ENCODE peak calls at places on chromosomes 4 and X, in nine cellular contexts. O, L, B, N, X, U, H, P and R are unnamed samples.

GRCh38 chr4:5755161-5755560 is 44.2 kb downstream of the EVC start:
- DNase-seq in O (no peak), L (no peak), B (no peak), N (no peak), X (no peak), U (no peak), H (no peak), P (no peak), R (no peak)

GRCh38 chrX:154815274-154815818 is 10.1 kb upstream of the MPP1 start:
- DNase-seq in O (no peak), L (peak; percentile 86), B (no peak), N (no peak), X (no peak), U (no peak), H (no peak), P (no peak), R (no peak)

GRCh38 chr4:77877167-77877566 is 14.5 kb downstream of the MRPL1 start:
- DNase-seq in O (no peak), L (no peak), B (no peak), N (no peak), X (no peak), U (no peak), H (no peak), P (no peak), R (no peak)

GRCh38 chrX:12686324-12686723 is 104.9 kb upstream of the PRPS2 start:
- DNase-seq in O (no peak), L (no peak), B (no peak), N (no peak), X (no peak), U (no peak), H (no peak), P (no peak), R (no peak)

GRCh38 chr4:163681208-163681821 is 186.8 kb downstream of the TMA16 start:
- DNase-seq in O (peak; percentile 33), L (peak; percentile 28), B (no peak), N (no peak), X (peak; percentile 22), U (peak; percentile 63), H (no peak), P (peak; percentile 52), R (no peak)

GRCh38 chrX:37998586-37999267 is 7.6 kb upstream of the SYTL5 start:
- DNase-seq in O (no peak), L (peak; percentile 80), B (peak; percentile 75), N (no peak), X (no peak), U (no peak), H (no peak), P (no peak), R (no peak)

GRCh38 chrX:150847088-150847487 is 51.4 kb downstream of the CD99L2 start:
- DNase-seq in O (no peak), L (no peak), B (no peak), N (no peak), X (no peak), U (no peak), H (no peak), P (no peak), R (no peak)

GRCh38 chr4:44725166-44725565 is 1.2 kb downstream of the GNPDA2 start:
- DNase-seq in O (no peak), L (peak; percentile 5), B (peak; percentile 20), N (no peak), X (no peak), U (no peak), H (no peak), P (no peak), R (no peak)

GRCh38 chr4:183727482-183727881 is 68.4 kb downstream of the TRAPPC11 start:
- DNase-seq in O (no peak), L (no peak), B (no peak), N (no peak), X (no peak), U (no peak), H (no peak), P (no peak), R (no peak)

GRCh38 chr4:183723561-183724228 is 64.6 kb downstream of the TRAPPC11 start:
- DNase-seq in O (no peak), L (no peak), B (no peak), N (no peak), X (no peak), U (no peak), H (no peak), P (no peak), R (no peak)

GRCh38 chr4:183718876-183719275 is 59.8 kb downstream of the TRAPPC11 start:
- DNase-seq in O (no peak), L (no peak), B (peak; percentile 32), N (no peak), X (no peak), U (no peak), H (no peak), P (no peak), R (no peak)

GRCh38 chr4:183721207-183722081 is 62.4 kb downstream of the TRAPPC11 start:
- DNase-seq in O (no peak), L (peak; percentile 41), B (no peak), N (peak; percentile 66), X (no peak), U (peak; percentile 87), H (peak; percentile 69), P (peak; percentile 80), R (peak; percentile 48)

DNA sequence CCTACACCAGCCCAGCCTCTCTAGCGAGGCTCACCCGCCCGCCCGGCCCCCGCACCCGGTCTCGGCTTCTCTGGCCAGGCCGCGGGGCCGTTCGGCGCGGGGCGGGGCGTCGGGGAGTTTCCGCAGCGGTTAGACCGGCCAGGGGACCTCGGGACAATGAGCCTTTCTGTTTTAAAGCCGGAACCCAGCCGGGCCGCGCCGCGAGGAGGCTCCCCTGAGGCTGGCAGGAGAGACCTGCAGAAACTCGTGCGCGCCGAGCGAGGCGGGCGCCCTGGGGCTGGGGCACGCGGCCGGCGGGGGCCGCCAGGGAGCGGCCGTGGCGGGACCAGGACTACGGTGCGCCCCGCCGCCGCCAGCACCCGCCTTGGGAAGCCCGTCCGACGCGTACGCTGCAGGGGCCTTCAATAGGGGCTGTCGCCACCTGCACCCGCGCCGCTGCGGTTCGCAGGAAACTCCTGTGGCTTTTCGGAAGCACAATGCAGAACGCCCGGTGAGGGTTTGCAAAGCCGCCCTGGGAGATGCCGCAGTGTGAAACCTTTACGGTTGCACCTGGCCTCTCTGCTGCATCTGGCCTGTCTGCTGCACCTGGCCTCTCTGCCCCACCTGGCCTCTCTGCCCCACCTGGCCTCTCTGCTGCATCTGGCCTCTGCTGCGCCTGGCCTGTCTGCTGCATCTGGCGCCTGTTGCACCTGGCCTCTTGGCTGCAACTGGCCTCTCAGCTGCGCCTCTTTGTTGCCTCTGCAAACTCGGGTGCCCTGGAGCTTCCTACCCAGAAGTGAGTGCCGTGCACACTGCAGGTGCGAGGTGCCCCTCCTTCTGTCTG is 63.9 kb downstream of the TRAPPC11 start:
- DNase-seq in O (peak; percentile 78), L (peak; percentile 4), B (peak; percentile 75), N (peak; percentile 52), X (no peak), U (peak; percentile 90), H (peak; percentile 69), P (peak; percentile 90), R (peak; percentile 44)
- H3K4me3 ChIP-seq in O (peak overlapping the region; percentile 63), L (peak overlapping the region; percentile 49), B (no peak overlapping the region), N (peak overlapping the region; percentile 70), X (peak overlapping the region; percentile 32), U (peak overlapping the region; percentile 70), H (peak overlapping the region; percentile 64), P (peak overlapping the region; percentile 43), R (peak overlapping the region; percentile 20)

DNA sequence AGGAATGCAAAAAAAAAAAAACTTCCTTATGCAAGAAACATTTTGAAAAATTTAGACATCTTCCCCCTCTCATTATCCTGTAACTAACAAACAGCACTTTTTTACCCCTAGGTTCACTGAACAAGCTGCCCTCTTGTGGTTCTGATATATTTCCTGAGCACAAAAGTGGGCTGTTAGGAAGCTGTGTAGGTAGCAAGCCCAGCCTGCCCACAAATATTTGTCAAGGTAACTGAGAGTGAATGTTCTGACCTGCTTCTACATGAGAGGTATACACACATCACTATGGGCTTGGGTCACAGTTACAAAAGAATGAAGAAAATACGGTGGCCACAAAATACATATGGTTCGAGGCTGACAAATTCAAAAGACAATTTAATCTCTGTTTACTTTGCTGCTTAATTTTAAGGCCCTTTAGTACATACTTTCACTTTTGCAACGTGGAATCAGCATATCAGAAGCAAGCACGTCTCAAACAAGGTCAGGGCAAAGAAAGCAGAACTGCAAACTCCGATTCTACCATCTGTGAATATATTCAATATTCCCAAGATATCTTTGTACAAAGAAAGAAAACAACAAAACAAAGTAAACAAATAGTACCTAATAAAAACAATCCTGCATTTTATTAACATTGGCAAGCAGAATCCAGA is 78.6 kb downstream of the RBM47 start:
- DNase-seq in O (peak; percentile 21), L (peak; percentile 52), B (peak; percentile 78), N (no peak), X (no peak), U (no peak), H (no peak), P (peak; percentile 30), R (no peak)
- H3K4me3 ChIP-seq in O (no peak overlapping the region), L (peak overlapping the region; percentile 28), B (peak overlapping the region; percentile 5), N (peak overlapping the region; percentile 43), X (no peak overlapping the region), U (no peak overlapping the region), H (no peak overlapping the region), P (no peak overlapping the region), R (peak overlapping the region; percentile 25)

GRCh38 chrX:56761167-56761566 is 32.1 kb downstream of the NBDY start:
- DNase-seq in O (no peak), L (no peak), B (no peak), N (no peak), X (no peak), U (no peak), H (no peak), P (peak; percentile 4), R (no peak)

GRCh38 chrX:56763556-56764152 is 34.6 kb downstream of the NBDY start:
- DNase-seq in O (peak; percentile 77), L (peak; percentile 75), B (peak; percentile 71), N (peak; percentile 77), X (no peak), U (peak; percentile 55), H (peak; percentile 86), P (peak; percentile 22), R (no peak)

GRCh38 chrX:56764153-56764974 is 35.3 kb downstream of the NBDY start:
- DNase-seq in O (peak; percentile 72), L (peak; percentile 87), B (peak; percentile 79), N (peak; percentile 69), X (peak; percentile 22), U (peak; percentile 82), H (peak; percentile 80), P (peak; percentile 78), R (peak; percentile 82)

GRCh38 chrX:56762220-56762619 is 33.2 kb downstream of the NBDY start:
- DNase-seq in O (no peak), L (no peak), B (no peak), N (no peak), X (no peak), U (no peak), H (no peak), P (no peak), R (no peak)

DNA sequence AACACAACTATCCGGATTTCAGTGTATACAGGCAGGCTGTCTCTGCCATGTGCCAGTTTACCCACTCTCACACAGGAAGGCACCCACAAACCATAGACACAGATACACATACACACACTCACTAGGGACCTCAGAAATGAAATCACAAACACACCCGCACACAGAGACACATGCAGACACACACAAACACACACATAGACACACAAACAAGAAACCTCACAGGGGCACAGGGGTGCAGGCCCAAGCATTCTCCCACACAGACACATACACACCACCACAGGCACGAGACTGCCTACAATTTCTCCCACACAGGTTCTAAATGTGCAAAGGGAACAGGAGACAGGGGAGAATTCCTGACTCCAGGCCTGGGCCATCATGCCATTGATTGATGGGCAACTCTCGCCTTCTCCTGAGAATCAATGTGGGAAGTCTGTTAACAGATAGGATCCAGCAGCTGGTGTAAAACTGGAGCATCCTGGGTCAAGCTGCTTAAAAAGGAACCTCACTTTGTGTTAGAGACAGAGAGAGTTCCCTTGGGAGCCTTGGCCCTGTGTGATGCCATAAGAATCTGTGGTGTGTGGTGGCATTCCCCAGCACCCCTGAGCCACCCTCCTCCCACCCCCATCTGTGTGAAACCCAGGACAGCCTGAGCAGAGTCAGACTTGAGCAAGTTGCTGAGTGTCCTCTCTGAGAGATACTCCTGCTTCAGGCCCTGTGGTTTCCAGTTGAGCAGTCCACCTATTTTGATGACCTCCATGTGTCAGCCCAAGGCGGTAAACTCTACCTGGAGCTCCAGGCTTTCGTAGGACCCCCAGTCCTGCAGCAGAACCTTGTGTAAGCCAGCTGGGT is 33.9 kb downstream of the NBDY start:
- DNase-seq in O (no peak), L (no peak), B (no peak), N (no peak), X (no peak), U (peak; percentile 36), H (no peak), P (peak; percentile 7), R (no peak)
- H3K4me3 ChIP-seq in O (no peak overlapping the region), L (no peak overlapping the region), B (no peak overlapping the region), N (peak overlapping the region; percentile 91), X (no peak overlapping the region), U (no peak overlapping the region), H (no peak overlapping the region), P (no peak overlapping the region), R (no peak overlapping the region)

DNA sequence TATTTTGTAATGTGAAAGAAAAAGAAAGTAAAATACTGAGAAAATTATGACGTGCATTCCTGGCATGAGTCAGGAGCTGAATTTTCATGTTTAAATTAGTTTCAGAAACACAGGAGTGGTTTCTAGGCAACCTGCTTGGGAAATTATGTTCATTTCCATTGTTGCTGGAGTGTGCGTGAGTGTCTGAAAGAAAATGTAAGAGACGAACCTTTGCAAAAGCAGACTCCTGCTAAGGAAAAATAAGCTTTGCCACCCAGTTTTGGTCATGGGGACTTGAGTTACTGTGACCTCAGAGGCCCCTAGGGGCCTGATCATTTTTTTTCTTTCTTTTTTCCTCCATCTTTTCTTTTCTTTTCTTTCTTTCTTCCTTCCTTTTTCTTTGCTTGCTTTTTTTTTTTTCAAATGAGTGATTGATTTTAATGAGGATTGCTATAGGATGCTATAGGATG is 18.8 kb upstream of the CHRNA9 start:
- DNase-seq in O (no peak), L (peak; percentile 93), B (peak; percentile 92), N (no peak), X (no peak), U (no peak), H (no peak), P (no peak), R (no peak)
- H3K4me3 ChIP-seq in O (no peak overlapping the region), L (peak overlapping the region; percentile 25), B (peak overlapping the region; percentile 35), N (no peak overlapping the region), X (no peak overlapping the region), U (no peak overlapping the region), H (peak overlapping the region; percentile 14), P (no peak overlapping the region), R (peak overlapping the region; percentile 43)